ENCODE peak calls at places on chromosome 12, in five cellular contexts. U is CD4-positive, alpha-beta memory T cell; K is AG04450; F is brain pericyte; W is KBM-7. M is an unnamed sample.

GRCh38 chr12:104656383-104656782 is 199.6 kb downstream of the CHST11 start:
- DNase-seq in W (no peak), K (no peak), U (no peak), F (no peak), M (no peak)

GRCh38 chr12:18383203-18383602 is 121.9 kb downstream of the PIK3C2G start:
- DNase-seq in F (peak), U (no peak), K (peak), W (no peak), M (peak)

GRCh38 chr12:70045514-70045913 is 197.7 kb upstream of the CNOT2 start:
- DNase-seq in K (no peak), F (no peak), W (no peak), U (no peak), M (no peak)

GRCh38 chr12:6494968-6495367 is 1.1 kb downstream of the NCAPD2 start:
- DNase-seq in W (no peak), K (no peak), F (no peak), U (no peak), M (no peak)

GRCh38 chr12:38159591-38160317 is 156.8 kb upstream of the ALG10B start:
- DNase-seq in U (no peak), K (no peak), F (no peak), W (no peak), M (no peak)

GRCh38 chr12:93857917-93858513 is 180.8 kb downstream of the CRADD start:
- DNase-seq in F (no peak), K (no peak), U (no peak), W (no peak), M (no peak)

GRCh38 chr12:58291106-58291505 is 349.7 kb downstream of the ATP23 start:
- DNase-seq in F (no peak), W (no peak), U (no peak), K (no peak), M (no peak)

GRCh38 chr12:81221681-81222080 is 143.8 kb downstream of the ACSS3 start:
- DNase-seq in U (no peak), W (no peak), K (no peak), F (no peak), M (no peak)

GRCh38 chr12:76901628-76902386 is 23.0 kb upstream of the CSRP2 start:
- DNase-seq in W (peak), U (no peak), F (no peak), K (no peak), M (no peak)

GRCh38 chr12:101828463-101829196 is 2.1 kb downstream of the GNPTAB start:
- DNase-seq in K (no peak), F (no peak), U (no peak), W (no peak), M (no peak)

GRCh38 chr12:104215638-104216297 is at the start of gene TXNRD1:
- DNase-seq in K (no peak), W (peak), F (no peak), U (peak), M (peak)

GRCh38 chr12:121467638-121468403 is 67.9 kb downstream of the RNF34 start:
- DNase-seq in F (no peak), K (no peak), W (no peak), U (peak), M (no peak)

GRCh38 chr12:113439606-113440030 is 17.4 kb downstream of the SDSL start:
- DNase-seq in W (peak), F (no peak), U (no peak), K (no peak), M (no peak)

GRCh38 chr12:96117460-96117859 is 76.7 kb upstream of the ELK3 start:
- DNase-seq in K (no peak), W (no peak), F (no peak), U (no peak), M (no peak)

GRCh38 chr12:101039848-101040531 is 170.0 kb downstream of the SLC5A8 start:
- DNase-seq in K (no peak), F (no peak), U (no peak), W (no peak), M (no peak)

GRCh38 chr12:123271182-123271491 is 519 bp downstream of the CDK2AP1 start:
- DNase-seq in W (peak), U (peak), K (no peak), F (no peak), M (no peak)

GRCh38 chr12:122839907-122840554 is 4.8 kb downstream of the HIP1R start:
- DNase-seq in W (no peak), K (no peak), F (no peak), U (no peak), M (no peak)

GRCh38 chr12:122995503-122996187 is 15.2 kb downstream of the ARL6IP4 start:
- DNase-seq in W (no peak), K (no peak), U (no peak), F (no peak), M (no peak)

GRCh38 chr12:23699031-23699430 is 250.4 kb downstream of the SOX5 start:
- DNase-seq in W (no peak), F (no peak), U (no peak), K (no peak), M (no peak)

GRCh38 chr12:22684526-22685118 is 59.7 kb downstream of the ETNK1 start:
- DNase-seq in U (peak), F (no peak), W (peak), K (no peak), M (peak)

M was measured in AG09319.